ENCODE peak calls at places on chromosomes 5 and 9, in nine cellular contexts. F is AML-193; E is HEK293T; I is H7; C is activated CD4-positive, alpha-beta T cell treated with anti-CD3 and anti-CD28 coated beads, Interleukin-2, amount 50 U/mL, for 48 hours; S is NCI-H1417; V is hippocampal formation; A is left lung; Q is bronchial epithelial cell. H is an unnamed sample.

GRCh38 chr9:81814794-81815464 is 113.3 kb upstream of the SPATA31D4 start:
- DNase-seq in V (no peak), A (no peak), F (no peak), S (no peak), Q (no peak), C (no peak), E (no peak), I (peak; percentile 29), H (peak; percentile 41)

GRCh38 chr5:107672212-107673105 is 1.7 kb upstream of the EFNA5 start:
- DNase-seq in A (peak; percentile 85), E (peak; percentile 80), Q (peak; percentile 97), F (no peak), S (peak; percentile 91), I (peak; percentile 91), V (peak; percentile 35), C (peak; percentile 18), H (peak; percentile 99)

GRCh38 chr9:132948482-132949050 is 4.2 kb upstream of the TSC1 start:
- DNase-seq in F (no peak), A (no peak), S (no peak), V (no peak), C (no peak), Q (no peak), E (no peak), I (peak; percentile 28), H (no peak)

GRCh38 chr5:172777381-172778222 is 6.6 kb upstream of the DUSP1 start:
- DNase-seq in F (peak; percentile 77), C (peak; percentile 91), S (no peak), E (no peak), A (peak; percentile 95), I (no peak), Q (peak; percentile 89), V (no peak), H (peak; percentile 67)

GRCh38 chr9:71758277-71758676 is 10.0 kb downstream of the CEMIP2 start:
- DNase-seq in A (no peak), F (no peak), E (no peak), I (peak; percentile 35), V (no peak), S (no peak), C (no peak), Q (no peak), H (no peak)

GRCh38 chr9:6096821-6097220 is 81.4 kb upstream of the RANBP6 start:
- DNase-seq in Q (peak; percentile 98), E (no peak), A (no peak), F (no peak), V (no peak), S (no peak), I (no peak), C (no peak), H (peak; percentile 96)

GRCh38 chr9:87518702-87519335 is 21.2 kb downstream of the DAPK1 start:
- DNase-seq in C (no peak), I (no peak), E (no peak), F (peak; percentile 75), Q (peak; percentile 9), V (no peak), A (no peak), S (no peak), H (peak; percentile 65)

GRCh38 chr9:124270504-124271335 is 13.0 kb downstream of the NEK6 start:
- DNase-seq in A (no peak), C (no peak), E (no peak), F (no peak), V (no peak), Q (no peak), S (no peak), I (no peak), H (no peak)

GRCh38 chr5:90418214-90418613 is 8.7 kb upstream of the CETN3 start:
- DNase-seq in V (no peak), S (no peak), E (no peak), F (no peak), I (no peak), A (no peak), C (no peak), Q (no peak), H (no peak)

H was measured in renal cortical epithelial cell.